ENCODE peak calls at places on chromosomes 13 and 19, in four cellular contexts. U is GM04503, J is astrocyte, L is NCI-H774. G is an unnamed sample.

GRCh38 chr13:41075034-41075433 is 13.7 kb downstream of the WBP4 start:
- DNase-seq in U (no peak), J (no peak), L (no peak), G (no peak)

GRCh38 chr19:3575260-3575741 is 2.6 kb downstream of the HMG20B start:
- DNase-seq in U (no peak), J (no peak), L (no peak), G (no peak)

GRCh38 chr19:41997121-41997850 is 3.3 kb upstream of the ATP1A3 start:
- DNase-seq in U (no peak), J (peak), L (no peak), G (peak)

GRCh38 chr13:81577601-81578000 is 1236.7 kb upstream of the SPRY2 start:
- DNase-seq in U (no peak), J (peak), L (no peak), G (no peak)

GRCh38 chr19:31448221-31448657 is 99.0 kb upstream of the TSHZ3 start:
- DNase-seq in U (peak), J (peak), L (no peak), G (no peak)

GRCh38 chr13:41064493-41064892 is 3.2 kb downstream of the WBP4 start:
- DNase-seq in U (peak), J (peak), L (no peak), G (no peak)

GRCh38 chr19:2616741-2617392 is 85.6 kb downstream of the GNG7 start:
- DNase-seq in U (no peak), J (no peak), L (no peak), G (no peak)

GRCh38 chr19:53877361-53877766 is 4.6 kb upstream of the PRKCG start:
- DNase-seq in U (no peak), J (no peak), L (no peak), G (no peak)

GRCh38 chr13:45943965-45944364 is 92.4 kb upstream of the SIAH3 start:
- DNase-seq in U (no peak), J (peak), L (no peak), G (no peak)

GRCh38 chr13:64917566-64917965 is 2312.6 kb downstream of the PCDH9 start:
- DNase-seq in U (no peak), J (no peak), L (no peak), G (no peak)

GRCh38 chr13:73481265-73481664 is 422.5 kb downstream of the KLF5 start:
- DNase-seq in U (no peak), J (no peak), L (no peak), G (no peak)

GRCh38 chr13:74062933-74063332 is 71.3 kb downstream of the KLF12 start:
- DNase-seq in U (no peak), J (peak), L (no peak), G (no peak)

GRCh38 chr13:54210397-54211050 is 1181.9 kb downstream of the OLFM4 start:
- DNase-seq in U (no peak), J (no peak), L (no peak), G (no peak)

GRCh38 chr13:77028202-77028601 is 1.2 kb upstream of the FBXL3 start:
- DNase-seq in U (no peak), J (no peak), L (peak), G (no peak)

GRCh38 chr19:37876047-37876446 is 30.3 kb downstream of the WDR87 start:
- DNase-seq in U (no peak), J (no peak), L (no peak), G (no peak)

GRCh38 chr13:98535501-98536357 is 41.2 kb downstream of the STK24 start:
- DNase-seq in U (no peak), J (no peak), L (no peak), G (no peak)

GRCh38 chr19:38252935-38253691 is 3.1 kb downstream of the PPP1R14A start:
- DNase-seq in U (no peak), J (no peak), L (no peak), G (no peak)

GRCh38 chr19:4140237-4140711 is 13.2 kb upstream of the CREB3L3 start:
- DNase-seq in U (no peak), J (peak), L (peak), G (no peak)

GRCh38 chr19:11578342-11579142 is 1.1 kb upstream of the ACP5 start:
- DNase-seq in U (no peak), J (no peak), L (no peak), G (no peak)

GRCh38 chr13:21020581-21020980 is 40.8 kb downstream of the LATS2 start:
- DNase-seq in U (no peak), J (no peak), L (no peak), G (no peak)

GRCh38 chr19:45643927-45644771 is 5.0 kb upstream of the EML2 start:
- DNase-seq in U (no peak), J (no peak), L (no peak), G (no peak)

G was measured in natural killer cell.